ENCODE peak calls at places on chromosome 14, in five cellular contexts. G, V, H, F and S are unnamed samples.

GRCh38 chr14:55131782-55132181 is 2.7 kb downstream of the LGALS3 start:
- DNase-seq in F (no peak), V (no peak), G (no peak), H (no peak), S (no peak)

GRCh38 chr14:22836301-22837058 is at the start of gene MMP14:
- DNase-seq in V (peak), H (peak), G (peak), F (peak), S (peak)

GRCh38 chr14:72758420-72758819 is 135.5 kb downstream of the DPF3 start:
- DNase-seq in V (no peak), F (no peak), H (no peak), G (no peak), S (no peak)

GRCh38 chr14:99745307-99745951 is 47.8 kb upstream of the EML1 start:
- DNase-seq in F (no peak), H (peak), G (no peak), V (no peak), S (no peak)

GRCh38 chr14:34052658-34053014 is 101.8 kb upstream of the EGLN3 start:
- DNase-seq in V (no peak), F (no peak), G (no peak), H (no peak), S (no peak)

GRCh38 chr14:100408350-100409015 is 85.3 kb downstream of the SLC25A47 start:
- DNase-seq in F (no peak), G (no peak), V (peak), H (no peak), S (no peak)

GRCh38 chr14:44404021-44404420 is 103.1 kb downstream of the FSCB start:
- DNase-seq in G (no peak), H (no peak), F (no peak), V (no peak), S (no peak)

GRCh38 chr14:99538733-99539132 is 57.5 kb downstream of the CCNK start:
- DNase-seq in H (no peak), F (no peak), G (no peak), V (no peak), S (no peak)

GRCh38 chr14:105411985-105412767 is 7.5 kb upstream of the MTA1 start:
- DNase-seq in F (no peak), V (no peak), H (no peak), G (no peak), S (no peak)

GRCh38 chr14:106790189-106791036 is 1264.0 kb downstream of the TMEM121 start:
- DNase-seq in V (peak), H (no peak), F (no peak), G (peak), S (no peak)

GRCh38 chr14:89442280-89442679 is 25.2 kb upstream of the FOXN3 start:
- DNase-seq in V (no peak), G (no peak), H (no peak), F (no peak), S (no peak)

GRCh38 chr14:65302571-65303184 is 109.9 kb upstream of the FUT8 start:
- DNase-seq in H (no peak), G (no peak), F (no peak), V (peak), S (no peak)

GRCh38 chr14:104226421-104227385 is 88.3 kb downstream of the KIF26A start:
- DNase-seq in H (no peak), V (no peak), G (peak), F (no peak), S (no peak)

GRCh38 chr14:64363265-64363840 is 24.8 kb upstream of the MTHFD1 start:
- DNase-seq in V (no peak), G (no peak), F (no peak), H (peak), S (no peak)

GRCh38 chr14:77638738-77639137 is 22.3 kb upstream of the SPTLC2 start:
- DNase-seq in F (no peak), G (no peak), H (peak), V (no peak), S (no peak)

GRCh38 chr14:22271838-22272237 is 317.2 kb downstream of the DAD1 start:
- DNase-seq in H (no peak), F (no peak), V (no peak), G (no peak), S (no peak)

GRCh38 chr14:68466491-68466977 is 326.3 kb downstream of the ZFP36L1 start:
- DNase-seq in V (no peak), F (no peak), G (no peak), H (peak), S (no peak)

GRCh38 chr14:95267306-95267705 is 52.4 kb downstream of the CLMN start:
- DNase-seq in H (no peak), G (no peak), V (no peak), F (no peak), S (no peak)

GRCh38 chr14:37145395-37145794 is 27.0 kb downstream of the SLC25A21 start:
- DNase-seq in V (no peak), G (no peak), F (no peak), H (no peak), S (no peak)

DNA sequence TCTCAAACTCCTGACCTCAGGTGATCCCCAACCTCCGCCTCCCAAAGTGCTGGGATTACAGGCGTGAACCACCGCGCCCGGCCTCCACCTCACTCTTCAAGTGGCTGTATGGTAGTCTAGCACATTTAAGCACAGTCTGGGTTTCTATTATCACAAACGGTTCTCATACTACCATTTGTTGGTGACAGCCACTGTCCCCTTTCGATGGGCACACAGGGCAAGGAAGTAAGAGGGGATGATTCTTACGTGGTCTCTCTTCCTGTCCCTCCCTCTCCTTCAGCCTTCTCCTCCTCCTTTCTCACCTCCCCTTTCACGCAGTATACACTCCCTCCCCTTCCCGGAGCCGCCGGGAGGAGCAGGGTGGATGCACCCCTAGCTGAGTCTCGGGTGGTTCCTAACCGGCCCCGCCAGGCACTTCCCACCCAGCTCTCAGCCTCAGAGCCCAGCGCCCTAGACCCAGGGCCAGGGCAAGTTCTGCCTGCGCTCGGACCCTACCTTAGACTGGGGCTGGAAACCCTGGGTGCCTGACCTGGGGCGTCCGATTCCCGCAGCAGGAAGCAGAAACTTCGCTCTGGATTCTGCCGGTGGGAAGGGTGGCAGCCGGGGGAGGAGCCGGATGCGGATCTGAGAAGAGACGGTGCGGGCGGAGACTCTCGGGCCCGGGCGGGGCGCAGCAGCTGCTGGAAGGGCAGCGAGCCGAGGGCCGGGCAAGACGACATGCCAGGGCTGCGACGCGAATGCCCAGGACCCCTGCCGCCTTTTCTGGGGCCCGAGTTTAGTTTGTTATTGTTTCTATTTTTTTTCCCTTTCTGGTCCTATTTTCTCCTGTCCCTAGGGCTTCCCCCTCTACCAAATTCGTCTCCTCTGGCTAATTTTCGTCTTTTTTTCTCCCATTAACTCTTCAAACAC is at the start of gene TEP1:
- DNase-seq in G (peak), F (peak), H (peak), V (peak), S (peak)
- TF ChIP-seq POLR2A in G (peak), F (peak), H (peak), V (peak), S (peak)

GRCh38 chr14:91144425-91145145 is 30.7 kb downstream of the DGLUCY start:
- DNase-seq in F (no peak), G (no peak), V (no peak), H (peak), S (no peak)
- H3K27ac ChIP-seq in F (no peak), G (peak), V (peak), H (peak), S (peak)

DNA sequence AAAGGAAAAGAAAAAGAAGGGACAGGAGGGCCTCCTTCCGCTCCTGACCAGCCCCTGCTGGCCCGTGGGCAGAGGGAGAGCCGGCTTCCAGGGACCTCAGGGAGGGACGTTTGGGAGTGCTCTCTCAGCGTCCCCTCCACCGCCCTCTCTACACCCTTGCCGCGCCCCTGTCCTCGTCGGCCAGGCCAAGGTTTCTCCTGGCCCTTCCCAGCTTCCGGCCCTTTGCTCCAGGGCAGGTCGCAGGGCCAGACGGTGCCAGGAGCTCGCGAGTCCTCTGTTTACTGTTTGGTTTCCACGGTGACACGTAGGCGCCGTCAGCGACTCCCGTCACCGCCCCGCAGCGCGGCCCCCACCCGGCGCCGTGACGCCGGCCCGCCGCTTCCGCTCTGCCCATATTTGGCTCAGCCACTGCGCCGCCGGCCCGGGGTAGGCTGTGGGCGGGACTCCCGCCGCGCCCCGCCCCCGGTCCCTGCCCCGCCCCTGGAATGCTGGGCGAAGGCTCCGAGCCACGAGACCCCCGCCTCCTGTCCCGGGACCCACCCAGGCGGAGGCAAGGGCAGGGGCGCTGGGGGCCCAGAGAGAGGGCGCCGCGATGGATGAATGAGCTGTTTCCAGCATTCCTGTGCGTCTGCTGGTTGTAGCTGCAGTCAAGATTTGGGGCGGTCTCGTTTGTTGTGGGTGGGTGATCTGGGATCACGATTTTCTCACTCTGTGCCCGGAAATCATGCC is 15.5 kb downstream of the FOS start:
- DNase-seq in V (peak), F (peak), G (peak), H (peak), S (peak)
- TF ChIP-seq POLR2A in V (peak), F (no peak), G (peak), H (no peak), S (peak)

GRCh38 chr14:102697125-102697900 is 79.9 kb upstream of the TRAF3 start:
- DNase-seq in F (no peak), G (no peak), H (peak), V (no peak), S (no peak)
- H3K27ac ChIP-seq in F (no peak), G (peak), H (no peak), V (no peak), S (no peak)

GRCh38 chr14:67409461-67409860 is 2.5 kb downstream of the PLEK2 start:
- DNase-seq in F (peak), V (no peak), G (no peak), H (no peak), S (no peak)

GRCh38 chr14:67411375-67411774 is 590 bp downstream of the PLEK2 start:
- DNase-seq in F (no peak), V (no peak), H (no peak), G (no peak), S (no peak)

GRCh38 chr14:67410313-67410712 is 1.7 kb downstream of the PLEK2 start:
- DNase-seq in V (no peak), G (peak), F (no peak), H (no peak), S (no peak)

GRCh38 chr14:67413806-67414769 is 2.1 kb upstream of the PLEK2 start:
- DNase-seq in G (no peak), V (no peak), H (peak), F (no peak), S (no peak)

GRCh38 chr14:67411820-67412421 is at the start of gene PLEK2:
- DNase-seq in F (peak), V (peak), G (peak), H (no peak), S (peak)
- TF ChIP-seq POLR2A in F (peak), V (peak), G (peak), H (no peak), S (no peak)

GRCh38 chr14:102754370-102755262 is 22.6 kb upstream of the TRAF3 start:
- DNase-seq in V (no peak), G (no peak), H (no peak), F (no peak), S (no peak)

GRCh38 chr14:102760485-102761193 is 16.6 kb upstream of the TRAF3 start:
- DNase-seq in H (no peak), G (no peak), F (no peak), V (no peak), S (no peak)

GRCh38 chr14:102758087-102758486 is 19.2 kb upstream of the TRAF3 start:
- DNase-seq in H (no peak), V (no peak), F (no peak), G (no peak), S (no peak)

GRCh38 chr14:102759416-102759815 is 17.8 kb upstream of the TRAF3 start:
- DNase-seq in F (no peak), G (no peak), V (no peak), H (peak), S (no peak)

DNA sequence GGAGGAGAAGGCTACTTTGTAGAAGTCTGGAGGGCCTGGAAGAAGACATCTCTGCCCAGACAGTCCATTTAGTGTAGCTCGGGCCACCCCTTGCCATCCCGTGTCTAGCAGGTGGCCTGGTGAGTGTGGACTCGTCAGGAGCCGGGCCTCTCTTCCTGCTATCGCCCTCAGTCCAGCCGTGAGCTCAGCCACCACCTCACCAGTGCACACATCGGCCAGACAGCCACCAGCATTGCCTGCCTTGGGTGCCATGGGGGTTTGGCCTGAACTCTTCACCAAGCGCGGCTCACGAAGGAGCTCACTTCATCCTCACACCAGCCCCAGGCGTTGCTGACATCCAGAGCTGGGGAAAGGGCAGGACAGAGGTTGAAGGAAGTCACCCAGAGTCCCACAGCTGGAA is 19.6 kb upstream of the TRAF3 start:
- DNase-seq in F (no peak), H (no peak), V (no peak), G (no peak), S (no peak)
- H3K27ac ChIP-seq in F (no peak), H (no peak), V (no peak), G (no peak), S (no peak)

DNA sequence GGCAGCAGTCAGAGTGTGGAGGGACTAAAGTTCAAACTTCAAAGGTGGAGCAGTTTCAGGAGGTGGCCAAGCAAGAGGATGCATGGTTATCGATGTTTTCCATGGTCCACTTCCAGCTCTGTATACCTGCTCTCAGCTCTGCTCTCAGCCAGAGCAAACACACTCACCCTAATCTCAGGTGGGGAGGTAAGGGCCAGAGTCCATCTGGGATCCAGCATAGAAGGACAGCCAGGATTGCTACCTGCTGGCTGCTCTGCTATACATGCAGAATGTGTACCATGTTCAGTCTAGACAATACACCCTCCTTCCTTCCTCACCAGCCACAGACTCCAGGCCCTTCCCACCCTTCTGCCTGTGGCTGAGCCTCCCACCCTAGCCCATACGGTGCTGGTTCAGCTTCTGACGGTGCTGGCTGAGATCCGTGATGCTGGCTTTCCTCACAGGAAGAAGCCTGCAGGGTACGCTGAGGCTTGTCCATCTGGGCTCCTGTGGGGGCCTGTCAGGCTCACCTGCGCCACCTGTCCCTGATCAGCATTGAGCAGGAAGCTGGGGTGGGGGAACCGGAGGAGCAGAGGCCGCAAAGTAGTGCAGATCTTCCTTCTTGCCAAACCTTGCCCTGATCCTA is 2.4 kb downstream of the CBLN3 start:
- DNase-seq in H (no peak), G (peak), F (no peak), V (peak), S (no peak)
- TF ChIP-seq POLR2A in H (no peak), G (no peak), F (no peak), V (peak), S (no peak)

DNA sequence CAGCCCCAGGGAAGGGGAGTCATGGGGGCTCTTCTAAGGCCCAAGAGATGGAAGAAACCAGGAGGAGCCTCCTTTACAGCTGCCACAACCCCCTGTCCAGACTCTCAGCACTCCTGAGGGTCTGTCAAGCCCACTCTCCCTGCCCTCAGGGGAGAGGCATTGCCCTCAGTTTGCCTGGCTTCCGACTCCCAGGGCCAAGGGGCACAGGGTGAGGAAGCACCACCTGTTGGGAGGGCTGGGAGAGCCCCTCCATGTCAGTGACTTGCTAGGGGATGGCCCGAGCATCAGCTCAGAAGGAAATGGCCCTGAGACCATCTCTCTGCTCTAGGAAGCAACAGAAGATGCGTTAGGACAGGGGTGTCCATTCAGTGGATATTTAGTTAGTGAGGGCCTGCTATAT is 36.1 kb downstream of the LTBP2 start:
- DNase-seq in H (no peak), F (no peak), G (no peak), V (no peak), S (no peak)
- H3K27ac ChIP-seq in H (no peak), F (no peak), G (no peak), V (no peak), S (peak)

GRCh38 chr14:39102969-39103957 is at the start of gene SEC23A:
- DNase-seq in V (peak), F (peak), H (peak), G (peak), S (peak)
- TF ChIP-seq POLR2A in V (peak), F (peak), H (peak), G (peak), S (peak)